ENCODE peak calls at places on chromosome 11, in ten cellular contexts. G is thoracic aorta; A is neural progenitor cell; L is fibroblast of lung; F is small intestine; X is psoas muscle; D is naive thymus-derived CD4-positive, alpha-beta T cell; J is HL-60; Q is uterus; W is body of pancreas. O is an unnamed sample.

GRCh38 chr11:12706531-12707499 is 32.6 kb downstream of the TEAD1 start:
- DNase-seq in G (no peak), D (no peak), F (peak), W (peak), J (no peak), Q (no peak), A (no peak), X (no peak), L (no peak), O (peak)

GRCh38 chr11:128608732-128609131 is 21.4 kb upstream of the ETS1 start:
- DNase-seq in X (no peak), F (no peak), D (peak), J (no peak), A (no peak), W (no peak), Q (no peak), L (no peak), G (no peak), O (no peak)

GRCh38 chr11:117970400-117971024 is 15.7 kb upstream of the IL10RA start:
- DNase-seq in G (no peak), F (peak), D (no peak), Q (no peak), L (no peak), W (no peak), J (peak), A (no peak), X (no peak), O (peak)

GRCh38 chr11:122267602-122268001 is 151.6 kb upstream of the BLID start:
- DNase-seq in D (no peak), X (no peak), Q (no peak), W (no peak), L (peak), F (no peak), J (peak), A (no peak), G (no peak), O (no peak)

GRCh38 chr11:70483077-70483861 is 84.9 kb downstream of the CTTN start:
- DNase-seq in J (peak), F (peak), D (no peak), X (no peak), L (peak), A (no peak), Q (no peak), W (no peak), G (no peak), O (no peak)

GRCh38 chr11:70933986-70934583 is 318.3 kb downstream of the SHANK2 start:
- DNase-seq in F (no peak), A (no peak), W (no peak), G (no peak), J (no peak), D (no peak), X (peak), Q (no peak), L (no peak), O (no peak)

GRCh38 chr11:70376621-70377020 is 21.7 kb upstream of the CTTN start:
- DNase-seq in L (no peak), X (no peak), J (no peak), F (no peak), D (no peak), G (no peak), Q (no peak), W (no peak), A (no peak), O (no peak)

GRCh38 chr11:128365044-128365443 is 222.3 kb downstream of the ETS1 start:
- DNase-seq in J (no peak), A (peak), G (no peak), L (peak), Q (no peak), D (peak), W (no peak), X (no peak), F (peak), O (no peak)

GRCh38 chr11:100546714-100547113 is 140.4 kb upstream of the ARHGAP42 start:
- DNase-seq in Q (no peak), X (no peak), F (peak), J (no peak), G (no peak), A (no peak), D (no peak), L (peak), W (no peak), O (peak)

GRCh38 chr11:60195923-60196368 is 13.1 kb upstream of the MS4A6A start:
- DNase-seq in W (no peak), A (no peak), X (no peak), G (no peak), D (no peak), L (no peak), J (no peak), Q (no peak), F (no peak), O (no peak)

GRCh38 chr11:125460275-125460674 is 35.8 kb downstream of the FEZ1 start:
- DNase-seq in F (no peak), G (no peak), Q (no peak), W (no peak), A (no peak), D (no peak), J (no peak), X (no peak), L (no peak), O (no peak)

GRCh38 chr11:120021978-120022377 is 115.9 kb downstream of the TRIM29 start:
- DNase-seq in D (no peak), G (no peak), J (no peak), W (no peak), X (no peak), F (no peak), Q (no peak), L (no peak), A (no peak), O (no peak)

GRCh38 chr11:2077061-2077802 is 62.0 kb downstream of the IGF2 start:
- DNase-seq in A (no peak), J (no peak), Q (no peak), L (peak), G (no peak), W (no peak), X (no peak), D (no peak), F (no peak), O (no peak)

GRCh38 chr11:113593698-113594308 is 112.3 kb downstream of the TMPRSS5 start:
- DNase-seq in A (no peak), W (no peak), F (no peak), D (no peak), Q (no peak), J (peak), L (peak), G (no peak), X (no peak), O (no peak)

GRCh38 chr11:2655834-2656622 is 43.8 kb downstream of the KCNQ1OT1 start:
- DNase-seq in A (no peak), D (no peak), W (no peak), F (no peak), X (no peak), Q (no peak), L (peak), J (no peak), G (no peak), O (no peak)

GRCh38 chr11:65862941-65863888 is 3.0 kb downstream of the MUS81 start:
- DNase-seq in L (no peak), G (no peak), W (no peak), X (peak), F (no peak), D (no peak), A (peak), J (no peak), Q (peak), O (no peak)

GRCh38 chr11:44955019-44955738 is 4.5 kb upstream of the TP53I11 start:
- DNase-seq in D (no peak), Q (peak), F (peak), W (peak), L (peak), J (peak), A (no peak), X (peak), G (no peak), O (peak)
- H3K27ac ChIP-seq in D (no peak), Q (peak), F (no peak), W (no peak), L (peak), J (peak), A (no peak), X (no peak), G (no peak), O (peak)

GRCh38 chr11:47216141-47216798 is 1.5 kb downstream of the DDB2 start:
- DNase-seq in L (peak), D (peak), G (peak), J (peak), F (peak), A (peak), Q (peak), X (no peak), W (peak), O (peak)
- H3K27ac ChIP-seq in L (peak), D (peak), G (peak), J (peak), F (peak), A (no peak), Q (peak), X (peak), W (no peak), O (peak)

GRCh38 chr11:3958301-3958700 is 102.8 kb downstream of the STIM1 start:
- DNase-seq in X (no peak), W (no peak), J (no peak), D (no peak), F (no peak), L (no peak), Q (no peak), G (no peak), A (peak), O (no peak)
- H3K27ac ChIP-seq in X (peak), W (no peak), J (no peak), D (no peak), F (no peak), L (no peak), Q (no peak), G (no peak), A (no peak), O (no peak)

GRCh38 chr11:34356130-34356529 is 1.7 kb downstream of the ABTB2 start:
- DNase-seq in Q (no peak), A (peak), L (no peak), D (no peak), W (no peak), G (no peak), X (no peak), F (no peak), J (no peak), O (no peak)

GRCh38 chr11:34357646-34358257 is at the start of gene ABTB2:
- DNase-seq in Q (peak), X (peak), W (peak), J (peak), A (peak), D (peak), L (peak), F (peak), G (peak), O (peak)

GRCh38 chr11:34355726-34356125 is 2.1 kb downstream of the ABTB2 start:
- DNase-seq in J (no peak), X (no peak), Q (no peak), L (no peak), W (no peak), G (no peak), D (no peak), A (no peak), F (no peak), O (no peak)

GRCh38 chr11:34356918-34357645 is 728 bp downstream of the ABTB2 start:
- DNase-seq in Q (peak), X (peak), L (peak), F (peak), A (peak), G (no peak), D (peak), J (peak), W (peak), O (peak)

DNA sequence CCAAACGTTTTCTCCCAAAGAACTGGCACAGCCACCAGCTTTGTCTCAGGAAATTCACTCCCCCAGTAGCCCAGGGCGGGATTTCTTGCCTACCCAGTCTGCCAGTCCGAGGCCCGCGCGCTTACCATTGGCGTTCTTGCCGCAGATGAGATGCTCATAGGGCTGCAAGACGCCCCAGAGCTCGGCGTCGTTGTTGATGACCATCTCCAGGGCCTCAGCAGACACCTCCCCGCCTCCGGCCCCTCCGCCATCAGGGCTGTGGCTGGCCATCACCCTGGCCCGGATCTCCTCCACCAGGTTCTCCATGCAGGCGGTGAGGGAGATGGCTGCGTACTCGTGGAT is 1.3 kb downstream of the ABTB2 start:
- DNase-seq in X (no peak), G (peak), W (no peak), J (no peak), L (peak), D (peak), A (peak), Q (peak), F (no peak), O (no peak)
- H3K27ac ChIP-seq in X (peak), G (peak), W (no peak), J (no peak), L (no peak), D (no peak), A (no peak), Q (peak), F (peak), O (peak)

GRCh38 chr11:112162761-112163669 is 879 bp downstream of the IL18 start:
- DNase-seq in G (no peak), A (no peak), Q (no peak), W (no peak), L (peak), D (no peak), J (no peak), X (no peak), F (peak), O (no peak)

GRCh38 chr11:112161012-112161411 is 2.9 kb downstream of the IL18 start:
- DNase-seq in J (peak), A (no peak), Q (no peak), D (no peak), F (no peak), X (no peak), L (no peak), W (no peak), G (no peak), O (no peak)

GRCh38 chr11:112165049-112165448 is 1.2 kb upstream of the IL18 start:
- DNase-seq in G (no peak), D (no peak), F (no peak), X (no peak), W (no peak), J (no peak), Q (no peak), A (no peak), L (no peak), O (no peak)

GRCh38 chr11:112166561-112166960 is 611 bp upstream of the TEX12 start:
- DNase-seq in X (no peak), D (no peak), Q (no peak), L (peak), J (no peak), F (peak), A (no peak), G (no peak), W (no peak), O (peak)

DNA sequence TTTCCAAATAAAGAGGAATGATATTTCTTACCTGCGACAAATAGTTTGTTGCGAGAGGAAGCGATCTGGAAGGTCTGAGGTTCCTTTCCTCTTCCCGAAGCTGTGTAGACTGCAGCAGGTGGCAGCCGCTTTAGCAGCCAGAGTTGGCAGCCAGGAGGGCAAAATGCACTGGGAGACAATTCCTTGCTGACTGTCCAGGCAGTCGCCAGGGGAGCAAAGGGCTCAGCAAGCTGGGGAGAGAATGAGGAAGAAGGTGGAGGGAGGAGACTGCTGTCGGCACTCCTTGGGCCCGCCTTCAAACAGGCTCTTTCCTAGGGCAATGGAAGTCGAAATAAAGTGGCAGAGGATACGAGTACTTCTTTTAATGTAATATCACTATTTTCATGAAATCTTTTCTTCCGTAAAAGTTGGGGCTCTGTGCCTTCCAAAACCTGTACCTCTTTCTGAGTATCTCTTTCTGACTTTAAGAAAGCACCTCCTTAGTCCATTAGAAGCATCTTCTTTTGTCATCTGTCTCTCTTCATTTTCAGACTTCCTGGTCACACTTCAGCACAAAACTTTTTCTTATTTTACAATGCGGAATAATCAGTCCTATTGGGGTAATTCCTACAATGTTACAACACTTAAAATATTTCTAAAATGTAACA is at the start of gene IL18:
- DNase-seq in F (peak), W (peak), D (no peak), G (no peak), J (peak), X (peak), Q (no peak), A (peak), L (peak), O (peak)
- H3K27ac ChIP-seq in F (peak), W (no peak), D (no peak), G (no peak), J (peak), X (peak), Q (no peak), A (no peak), L (no peak), O (peak)

GRCh38 chr11:9073826-9074225 is 17.6 kb downstream of the SCUBE2 start:
- DNase-seq in L (no peak), F (no peak), W (no peak), A (no peak), D (no peak), Q (no peak), X (no peak), J (no peak), G (no peak), O (no peak)
- H3K27ac ChIP-seq in L (no peak), F (no peak), W (no peak), A (no peak), D (no peak), Q (no peak), X (no peak), J (no peak), G (no peak), O (no peak)